ENCODE peak calls at places on chromosomes 2 and 18, in six cellular contexts. R, N, A, E, J and B are unnamed samples.

GRCh38 chr2:203014456-203015199 is at the start of gene NBEAL1:
- DNase-seq in A (peak), J (peak), E (peak), N (peak), R (peak), B (peak)

GRCh38 chr18:41484069-41484468 is 471.0 kb upstream of the PIK3C3 start:
- DNase-seq in J (no peak), E (no peak), R (no peak), A (no peak), N (no peak), B (no peak)

GRCh38 chr2:105464325-105464724 is 65.5 kb upstream of the FHL2 start:
- DNase-seq in A (no peak), E (no peak), R (no peak), J (no peak), N (no peak), B (no peak)

GRCh38 chr2:95122197-95122551 is 566 bp upstream of the MRPS5 start:
- DNase-seq in J (no peak), R (no peak), E (no peak), N (no peak), A (no peak), B (no peak)

GRCh38 chr2:134206573-134206972 is 47.3 kb upstream of the MGAT5 start:
- DNase-seq in R (peak), J (no peak), N (no peak), A (peak), E (peak), B (peak)

GRCh38 chr2:74708883-74709282 is 54.8 kb downstream of the SEMA4F start:
- DNase-seq in N (no peak), J (no peak), E (peak), R (peak), A (no peak), B (no peak)

GRCh38 chr2:235095569-235095968 is 143.8 kb downstream of the SH3BP4 start:
- DNase-seq in E (peak), A (no peak), R (peak), N (no peak), J (no peak), B (peak)

GRCh38 chr18:41829648-41830516 is 125.2 kb upstream of the PIK3C3 start:
- DNase-seq in J (no peak), A (no peak), E (no peak), N (no peak), R (no peak), B (no peak)

GRCh38 chr2:172998547-172998946 is 77.1 kb upstream of the MAP3K20 start:
- DNase-seq in E (peak), R (peak), N (no peak), A (no peak), J (no peak), B (no peak)

GRCh38 chr2:18171191-18172139 is 293.0 kb downstream of the KCNS3 start:
- DNase-seq in E (peak), N (no peak), J (no peak), A (no peak), R (peak), B (peak)

GRCh38 chr2:176118606-176119370 is 2.2 kb downstream of the HOXD10 start:
- DNase-seq in J (no peak), A (no peak), N (peak), E (peak), R (peak), B (no peak)

GRCh38 chr2:126220336-126220735 is 435.6 kb upstream of the GYPC start:
- DNase-seq in R (peak), A (no peak), E (no peak), J (no peak), N (no peak), B (no peak)

GRCh38 chr18:57025525-57025924 is 121.4 kb upstream of the BOD1L2 start:
- DNase-seq in A (no peak), E (no peak), J (no peak), R (peak), N (no peak), B (no peak)

GRCh38 chr2:45992021-45992745 is 305.0 kb upstream of the EPAS1 start:
- DNase-seq in J (no peak), N (peak), R (peak), A (peak), E (peak), B (peak)

GRCh38 chr2:24824071-24824588 is 30.9 kb downstream of the CENPO start:
- DNase-seq in A (no peak), E (no peak), R (no peak), J (no peak), N (peak), B (no peak)

GRCh38 chr18:3603460-3604259 is 153.7 kb downstream of the TGIF1 start:
- DNase-seq in R (peak), E (peak), A (no peak), N (no peak), J (no peak), B (peak)

GRCh38 chr2:111227716-111228141 is 107.0 kb downstream of the BCL2L11 start:
- DNase-seq in A (no peak), E (peak), J (no peak), N (no peak), R (peak), B (peak)

GRCh38 chr2:177600917-177601316 is 208.3 kb downstream of the AGPS start:
- DNase-seq in E (no peak), R (no peak), N (no peak), A (no peak), J (no peak), B (no peak)

GRCh38 chr2:222214885-222215284 is 83.9 kb downstream of the PAX3 start:
- DNase-seq in E (peak), A (no peak), N (no peak), J (no peak), R (no peak), B (no peak)

GRCh38 chr2:205792908-205793307 is 110.6 kb downstream of the NRP2 start:
- DNase-seq in R (peak), N (no peak), J (no peak), E (peak), A (no peak), B (no peak)

GRCh38 chr18:44968336-44968735 is 287.6 kb downstream of the SETBP1 start:
- DNase-seq in N (no peak), A (no peak), J (no peak), R (no peak), E (no peak), B (no peak)

GRCh38 chr2:188902906-188903305 is 71.3 kb upstream of the COL3A1 start:
- DNase-seq in A (no peak), J (no peak), N (no peak), E (peak), R (peak), B (peak)

GRCh38 chr2:11720752-11721151 is 25.7 kb upstream of the LPIN1 start:
- DNase-seq in A (no peak), N (no peak), R (no peak), E (no peak), J (no peak), B (no peak)